ENCODE peak calls at places on chromosomes 3 and 15, in seven cellular contexts. K is RWPE2, W is upper lobe of right lung, F is OCI-LY7, S is Panc1, L is psoas muscle, E is cardiac muscle cell. P is an unnamed sample.

GRCh38 chr15:98787936-98788757 is 139.8 kb downstream of the IGF1R start:
- DNase-seq in L (no peak), S (no peak), K (no peak), E (no peak), F (no peak), W (no peak), P (no peak)

GRCh38 chr3:53724566-53724965 is 121.7 kb downstream of the CHDH start:
- DNase-seq in K (no peak), E (no peak), S (no peak), W (no peak), F (no peak), L (no peak), P (no peak)

GRCh38 chr3:69649120-69649519 is 90.1 kb upstream of the MITF start:
- DNase-seq in L (no peak), F (no peak), E (no peak), W (no peak), K (no peak), S (no peak), P (peak)

GRCh38 chr3:120743081-120743365 is 479 bp downstream of the GTF2E1 start:
- DNase-seq in S (no peak), L (no peak), F (no peak), K (no peak), E (no peak), W (no peak), P (no peak)

GRCh38 chr3:107993771-107994170 is 97.1 kb downstream of the CD47 start:
- DNase-seq in L (no peak), E (no peak), F (no peak), K (no peak), S (no peak), W (no peak), P (peak)

GRCh38 chr3:81308296-81308695 is 453.1 kb downstream of the GBE1 start:
- DNase-seq in E (no peak), F (no peak), S (no peak), K (no peak), W (no peak), L (no peak), P (peak)

GRCh38 chr15:59138243-59138642 is 33.3 kb downstream of the CCNB2 start:
- DNase-seq in E (peak), L (peak), W (peak), F (peak), K (peak), S (peak), P (no peak)

GRCh38 chr3:123883656-123884257 is 375 bp downstream of the MYLK start:
- DNase-seq in F (no peak), E (peak), L (peak), S (no peak), K (no peak), W (no peak), P (peak)

GRCh38 chr3:178072931-178073330 is 463.3 kb upstream of the KCNMB2 start:
- DNase-seq in L (no peak), K (no peak), W (no peak), S (no peak), E (no peak), F (no peak), P (no peak)

GRCh38 chr3:166900866-166901577 is 479.1 kb downstream of the ZBBX start:
- DNase-seq in L (no peak), E (no peak), K (no peak), W (no peak), S (no peak), F (no peak), P (no peak)

GRCh38 chr15:37995461-37996347 is 61.3 kb downstream of the TMCO5A start:
- DNase-seq in S (no peak), L (peak), F (peak), E (peak), K (no peak), W (no peak), P (peak)

GRCh38 chr15:81296673-81297072 is 27.3 kb downstream of the STARD5 start:
- DNase-seq in E (no peak), F (peak), K (no peak), L (no peak), W (peak), S (no peak), P (no peak)
- H3K4me3 ChIP-seq in E (no peak), F (peak), K (no peak), L (peak), W (peak), S (no peak), P (no peak)

GRCh38 chr3:43894176-43895049 is 203.7 kb downstream of the ABHD5 start:
- DNase-seq in S (no peak), E (peak), F (peak), L (peak), W (peak), K (no peak), P (peak)
- TF ChIP-seq CTCF in S (no peak), E (no peak), F (no peak), L (no peak), W (no peak), K (no peak), P (no peak)

GRCh38 chr3:101892648-101893047 is 43.3 kb downstream of the NFKBIZ start:
- DNase-seq in K (no peak), L (no peak), S (no peak), F (no peak), E (no peak), W (no peak), P (no peak)
- H3K4me3 ChIP-seq in K (no peak), L (no peak), S (no peak), F (no peak), E (no peak), W (no peak), P (no peak)

GRCh38 chr15:74238984-74239645 is 3.0 kb downstream of the CCDC33 start:
- DNase-seq in L (no peak), F (no peak), W (no peak), E (no peak), K (no peak), S (no peak), P (no peak)

GRCh38 chr15:74243431-74243830 is 7.3 kb downstream of the CCDC33 start:
- DNase-seq in W (no peak), K (no peak), L (no peak), E (no peak), S (no peak), F (no peak), P (no peak)

GRCh38 chr15:74242296-74242929 is 6.3 kb downstream of the CCDC33 start:
- DNase-seq in S (no peak), E (no peak), F (no peak), W (no peak), K (no peak), L (peak), P (peak)

GRCh38 chr15:74240897-74241614 is 4.9 kb downstream of the CCDC33 start:
- DNase-seq in S (no peak), K (no peak), E (no peak), L (no peak), W (no peak), F (no peak), P (no peak)

GRCh38 chr15:74240002-74240568 is 4.0 kb downstream of the CCDC33 start:
- DNase-seq in L (peak), S (peak), K (peak), F (no peak), W (peak), E (no peak), P (peak)
- TF ChIP-seq CTCF in L (peak), S (no peak), K (peak), F (no peak), W (peak), E (peak), P (peak)

DNA sequence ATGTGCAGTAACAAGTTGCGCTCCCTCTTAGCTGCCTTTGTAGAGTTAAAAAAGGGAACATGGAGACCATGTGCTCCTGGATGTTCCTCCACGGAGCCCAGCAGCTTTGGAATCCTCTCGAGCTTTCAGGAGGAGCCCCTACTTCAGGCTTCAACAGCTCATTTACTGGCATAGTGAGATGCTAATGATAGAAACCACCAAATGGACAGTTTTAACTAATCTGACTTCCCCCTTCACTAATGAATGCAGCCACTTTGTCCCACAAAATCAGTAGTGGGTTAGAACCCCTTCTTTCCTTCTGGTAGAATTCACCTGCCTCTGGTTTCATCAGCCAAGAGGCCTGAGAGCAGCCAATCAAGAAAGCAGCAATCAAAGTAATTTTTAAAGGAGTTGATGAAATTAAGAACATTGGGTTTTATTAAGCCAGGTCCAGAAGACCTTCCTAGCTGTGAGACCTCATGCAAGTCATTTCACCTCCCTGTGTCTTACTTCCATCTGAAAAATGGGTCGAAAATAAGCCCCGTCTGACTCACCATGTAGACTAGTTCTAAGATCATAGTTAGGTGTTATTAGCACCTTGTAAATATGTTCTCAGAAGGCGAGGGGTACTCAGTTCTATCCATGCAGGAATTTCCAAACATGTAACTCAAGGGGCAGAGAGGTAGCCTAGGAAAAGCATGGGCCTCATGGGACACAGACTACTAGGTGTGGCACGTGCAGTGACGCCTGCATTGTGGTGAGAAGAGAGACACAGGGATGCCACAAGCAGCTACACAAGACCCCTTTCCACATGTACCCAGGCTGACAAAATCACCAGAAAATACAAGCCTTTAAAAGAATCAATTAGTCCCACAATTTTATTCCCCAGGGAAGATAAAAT is 179.7 kb upstream of the LPP start:
- DNase-seq in E (no peak), W (no peak), L (no peak), K (no peak), S (no peak), F (peak), P (no peak)
- H3K4me3 ChIP-seq in E (no peak), W (no peak), L (no peak), K (no peak), S (no peak), F (peak), P (no peak)

GRCh38 chr3:56304069-56304468 is 164.2 kb downstream of the ERC2 start:
- DNase-seq in K (no peak), W (no peak), S (no peak), E (no peak), F (no peak), L (no peak), P (no peak)

GRCh38 chr3:56297281-56297680 is 171.0 kb downstream of the ERC2 start:
- DNase-seq in E (no peak), F (no peak), K (no peak), W (no peak), L (no peak), S (no peak), P (no peak)

GRCh38 chr3:56303508-56303907 is 164.8 kb downstream of the ERC2 start:
- DNase-seq in S (no peak), L (no peak), W (no peak), F (peak), K (no peak), E (peak), P (peak)

DNA sequence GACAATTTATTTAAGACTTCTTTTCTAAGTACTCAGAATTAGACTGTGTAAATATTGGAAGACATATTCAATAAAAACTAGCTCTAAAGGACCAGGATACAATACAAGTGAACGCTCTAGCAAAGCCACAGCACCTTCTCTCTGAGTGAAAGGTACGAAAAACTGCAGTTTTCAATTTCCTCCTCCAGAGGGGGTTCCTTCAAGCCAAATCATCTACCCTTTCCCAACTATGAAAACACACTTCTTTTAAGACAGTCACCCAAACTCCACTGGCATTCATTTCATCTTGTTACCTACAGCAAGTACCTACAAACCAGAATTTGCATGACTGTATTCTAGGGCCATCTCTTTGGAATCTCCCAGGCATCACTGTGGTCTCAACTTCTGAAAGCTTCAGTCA is 165.8 kb downstream of the ERC2 start:
- DNase-seq in F (peak), L (no peak), K (no peak), S (no peak), W (no peak), E (peak), P (no peak)
- TF ChIP-seq CTCF in F (peak), L (no peak), K (no peak), S (peak), W (peak), E (peak), P (no peak)

GRCh38 chr3:11638669-11639402 is 4.9 kb downstream of the VGLL4 start:
- DNase-seq in S (no peak), K (no peak), F (no peak), L (no peak), E (no peak), W (no peak), P (no peak)
- H3K4me3 ChIP-seq in S (peak), K (no peak), F (no peak), L (peak), E (no peak), W (peak), P (peak)